ENCODE peak calls at places on chromosomes 2 and 18, in ten cellular contexts. Q is adrenal gland, T is esophagus squamous epithelium, D is transverse colon, J is heart left ventricle, E is IMR-90, F is prostate gland, O is ovary, U is A549, B is sigmoid colon. K is an unnamed sample.

GRCh38 chr2:27379840-27380625 is 501 bp downstream of the ZNF513 start:
- DNase-seq in Q (peak), T (peak), D (peak), J (peak), E (peak), F (peak), O (peak), U (peak), B (peak), K (peak)

GRCh38 chr2:100286318-100286717 is 36.0 kb downstream of the LONRF2 start:
- DNase-seq in Q (no peak), T (no peak), D (no peak), J (no peak), E (no peak), F (no peak), O (no peak), U (no peak), B (no peak), K (no peak)

GRCh38 chr2:112187805-112188596 is 49.8 kb downstream of the FBLN7 start:
- DNase-seq in Q (no peak), T (no peak), D (peak), J (no peak), E (no peak), F (no peak), O (no peak), U (no peak), B (no peak), K (peak)

GRCh38 chr2:30770791-30771190 is 36.5 kb downstream of the CAPN13 start:
- DNase-seq in Q (no peak), T (no peak), D (no peak), J (no peak), E (no peak), F (no peak), O (no peak), U (no peak), B (no peak), K (no peak)

GRCh38 chr2:106107509-106108131 is 86.5 kb downstream of the UXS1 start:
- DNase-seq in Q (no peak), T (no peak), D (no peak), J (no peak), E (peak), F (no peak), O (no peak), U (peak), B (no peak), K (no peak)

GRCh38 chr2:157443090-157443489 is 799 bp downstream of the CYTIP start:
- DNase-seq in Q (no peak), T (no peak), D (no peak), J (no peak), E (no peak), F (no peak), O (no peak), U (no peak), B (no peak), K (no peak)

GRCh38 chr2:97267411-97268074 is 154.6 kb downstream of the ANKRD36 start:
- DNase-seq in Q (peak), T (no peak), D (peak), J (peak), E (peak), F (peak), O (peak), U (no peak), B (peak), K (peak)

GRCh38 chr18:63741769-63742168 is 33.4 kb upstream of the SERPINB7 start:
- DNase-seq in Q (no peak), T (no peak), D (no peak), J (no peak), E (peak), F (no peak), O (no peak), U (peak), B (no peak), K (no peak)

GRCh38 chr2:100264651-100265050 is 57.6 kb downstream of the LONRF2 start:
- DNase-seq in Q (no peak), T (no peak), D (no peak), J (no peak), E (no peak), F (no peak), O (no peak), U (no peak), B (no peak), K (no peak)

GRCh38 chr2:239596298-239596697 is 195.5 kb upstream of the HDAC4 start:
- DNase-seq in Q (no peak), T (no peak), D (no peak), J (no peak), E (no peak), F (no peak), O (no peak), U (no peak), B (peak), K (no peak)

GRCh38 chr2:26595146-26595545 is 46.0 kb downstream of the CIB4 start:
- DNase-seq in Q (no peak), T (no peak), D (no peak), J (no peak), E (no peak), F (no peak), O (no peak), U (no peak), B (no peak), K (peak)

GRCh38 chr18:5393779-5394178 is 98.3 kb upstream of the ZBTB14 start:
- DNase-seq in Q (no peak), T (no peak), D (no peak), J (no peak), E (peak), F (no peak), O (no peak), U (no peak), B (no peak), K (no peak)

GRCh38 chr2:217415316-217415715 is 555.5 kb upstream of the TNP1 start:
- DNase-seq in Q (no peak), T (no peak), D (no peak), J (no peak), E (no peak), F (no peak), O (no peak), U (no peak), B (no peak), K (no peak)

GRCh38 chr2:217412721-217413120 is 552.9 kb upstream of the TNP1 start:
- DNase-seq in Q (no peak), T (no peak), D (no peak), J (no peak), E (no peak), F (no peak), O (no peak), U (no peak), B (peak), K (no peak)

GRCh38 chr2:217414429-217414828 is 554.6 kb upstream of the TNP1 start:
- DNase-seq in Q (no peak), T (no peak), D (no peak), J (no peak), E (no peak), F (no peak), O (no peak), U (no peak), B (no peak), K (no peak)

GRCh38 chr2:217412299-217412698 is 552.4 kb upstream of the TNP1 start:
- DNase-seq in Q (no peak), T (no peak), D (no peak), J (no peak), E (no peak), F (no peak), O (no peak), U (no peak), B (no peak), K (no peak)

GRCh38 chr2:217413193-217413592 is 553.3 kb upstream of the TNP1 start:
- DNase-seq in Q (no peak), T (no peak), D (no peak), J (no peak), E (no peak), F (no peak), O (no peak), U (no peak), B (peak), K (no peak)
- TF ChIP-seq POLR2A in Q (no peak), T (no peak), D (no peak), J (no peak), E (no peak), F (no peak), O (no peak), U (no peak), B (no peak), K (no peak)

GRCh38 chr2:164840458-164840929 is 1.1 kb downstream of the COBLL1 start:
- DNase-seq in Q (peak), T (no peak), D (peak), J (peak), E (no peak), F (peak), O (peak), U (no peak), B (peak), K (peak)

GRCh38 chr2:164839914-164840457 is 1.6 kb downstream of the COBLL1 start:
- DNase-seq in Q (no peak), T (no peak), D (no peak), J (peak), E (peak), F (peak), O (no peak), U (no peak), B (no peak), K (no peak)

GRCh38 chr2:164842624-164842966 is 972 bp upstream of the COBLL1 start:
- DNase-seq in Q (no peak), T (no peak), D (no peak), J (no peak), E (no peak), F (no peak), O (no peak), U (no peak), B (no peak), K (no peak)

GRCh38 chr2:164841719-164842623 is at the start of gene COBLL1:
- DNase-seq in Q (peak), T (no peak), D (peak), J (peak), E (peak), F (peak), O (peak), U (peak), B (peak), K (peak)

DNA sequence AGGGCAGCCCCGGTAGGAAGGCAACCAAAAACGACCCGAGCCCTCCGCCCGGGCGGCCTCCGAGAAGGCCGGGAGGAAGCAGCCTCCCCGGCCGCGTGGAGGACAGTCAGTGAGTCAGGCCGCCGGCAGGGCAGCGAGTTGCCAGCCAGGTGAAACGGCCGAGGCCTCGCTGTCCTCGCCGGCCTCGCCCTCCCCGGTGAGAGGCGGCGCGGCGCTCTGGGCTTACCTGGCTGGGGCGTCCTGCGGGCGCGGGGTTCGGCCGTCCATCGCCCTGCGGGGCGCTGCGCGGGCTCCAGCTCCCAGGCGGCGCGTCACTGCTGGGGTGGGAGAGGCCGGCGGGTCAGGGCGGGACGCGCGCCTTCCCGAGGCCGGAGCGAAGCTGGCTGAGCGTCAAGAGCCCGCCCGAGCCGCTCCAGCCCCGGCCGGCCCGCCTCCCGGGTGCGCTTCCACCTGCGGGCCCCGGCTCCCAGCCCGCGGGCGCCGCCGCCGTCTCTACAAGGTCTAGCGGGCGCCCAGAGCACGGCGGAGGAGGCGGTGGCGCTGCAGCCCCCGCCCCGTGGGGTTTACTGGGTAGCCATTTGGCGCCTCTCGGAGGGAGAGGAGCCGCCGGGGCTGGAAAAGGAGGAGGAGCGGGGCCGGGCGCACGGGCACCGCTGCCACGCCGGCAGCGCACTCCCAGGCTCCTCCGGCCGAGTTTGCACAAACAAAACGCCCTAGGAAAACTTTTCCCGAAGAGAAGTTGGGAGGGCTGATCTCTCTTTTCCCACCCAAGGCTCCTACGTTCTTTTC is 499 bp downstream of the COBLL1 start:
- DNase-seq in Q (peak), T (no peak), D (peak), J (peak), E (peak), F (peak), O (peak), U (peak), B (peak), K (peak)
- TF ChIP-seq POLR2A in Q (no peak), T (no peak), D (no peak), J (peak), E (no peak), F (peak), O (no peak), U (peak), B (no peak), K (peak)

GRCh38 chr2:109480486-109481195 is 133.1 kb downstream of the SEPTIN10 start:
- DNase-seq in Q (no peak), T (no peak), D (no peak), J (no peak), E (no peak), F (no peak), O (no peak), U (no peak), B (no peak), K (no peak)
- TF ChIP-seq POLR2A in Q (no peak), T (no peak), D (no peak), J (no peak), E (no peak), F (no peak), O (no peak), U (no peak), B (no peak), K (no peak)

GRCh38 chr2:25072606-25073005 is 30.7 kb downstream of the EFR3B start:
- DNase-seq in Q (no peak), T (no peak), D (no peak), J (no peak), E (no peak), F (no peak), O (no peak), U (no peak), B (no peak), K (no peak)
- TF ChIP-seq POLR2A in Q (no peak), T (no peak), D (no peak), J (no peak), E (no peak), F (no peak), O (no peak), U (no peak), B (no peak), K (no peak)

GRCh38 chr2:128319457-128319772 is 747 bp upstream of the HS6ST1 start:
- DNase-seq in Q (peak), T (no peak), D (no peak), J (no peak), E (no peak), F (no peak), O (no peak), U (no peak), B (no peak), K (peak)

GRCh38 chr2:128317186-128317897 is 1.3 kb downstream of the HS6ST1 start:
- DNase-seq in Q (peak), T (no peak), D (peak), J (peak), E (no peak), F (peak), O (peak), U (no peak), B (peak), K (peak)

GRCh38 chr2:128320609-128321420 is 2.1 kb upstream of the HS6ST1 start:
- DNase-seq in Q (no peak), T (no peak), D (no peak), J (no peak), E (no peak), F (no peak), O (peak), U (no peak), B (no peak), K (no peak)

GRCh38 chr2:128319773-128320608 is 1.3 kb upstream of the HS6ST1 start:
- DNase-seq in Q (no peak), T (no peak), D (no peak), J (no peak), E (no peak), F (no peak), O (peak), U (no peak), B (peak), K (peak)

GRCh38 chr2:128318776-128319456 is at the start of gene HS6ST1:
- DNase-seq in Q (peak), T (peak), D (peak), J (peak), E (peak), F (peak), O (peak), U (peak), B (peak), K (peak)
- TF ChIP-seq POLR2A in Q (peak), T (peak), D (no peak), J (no peak), E (peak), F (peak), O (peak), U (peak), B (no peak), K (peak)

GRCh38 chr2:43675646-43676321 is 445 bp downstream of the C1GALT1C1L start:
- DNase-seq in Q (no peak), T (no peak), D (no peak), J (no peak), E (no peak), F (no peak), O (no peak), U (no peak), B (no peak), K (no peak)

GRCh38 chr2:43676322-43677050 is at the start of gene C1GALT1C1L:
- DNase-seq in Q (peak), T (no peak), D (peak), J (peak), E (peak), F (peak), O (peak), U (peak), B (peak), K (peak)
- TF ChIP-seq POLR2A in Q (no peak), T (no peak), D (no peak), J (peak), E (no peak), F (peak), O (no peak), U (peak), B (no peak), K (no peak)